ENCODE peak calls at places on chromosomes 5 and 9, in nine cellular contexts. O is psoas muscle, C is AG09309, D is cerebellar cortex, W is heart right ventricle, S is adrenal gland, J is GDM1, G is Right ventricle myocardium superior, P is Calu3. L is an unnamed sample.

GRCh38 chr9:109469646-109470358 is 28.3 kb downstream of the PTPN3 start:
- DNase-seq in O (peak), C (peak), D (peak), W (peak), S (peak), J (peak), G (peak), P (peak), L (peak)

GRCh38 chr5:77301447-77301878 is 91.0 kb downstream of the PDE8B start:
- DNase-seq in O (no peak), C (peak), D (no peak), W (no peak), S (no peak), J (no peak), G (no peak), P (no peak), L (no peak)

GRCh38 chr5:139091439-139092156 is 106.6 kb downstream of the SIL1 start:
- DNase-seq in O (no peak), C (no peak), D (peak), W (peak), S (no peak), J (peak), G (no peak), P (no peak), L (no peak)

GRCh38 chr5:96868603-96869371 is 7.5 kb upstream of the ERAP2 start:
- DNase-seq in O (no peak), C (peak), D (peak), W (peak), S (no peak), J (peak), G (no peak), P (peak), L (no peak)

GRCh38 chr9:88745281-88746001 is 210.5 kb downstream of the NXNL2 start:
- DNase-seq in O (no peak), C (peak), D (no peak), W (no peak), S (no peak), J (no peak), G (no peak), P (no peak), L (no peak)

GRCh38 chr5:19193631-19194030 is 794.4 kb downstream of the CDH18 start:
- DNase-seq in O (no peak), C (no peak), D (no peak), W (no peak), S (no peak), J (no peak), G (no peak), P (no peak), L (no peak)

GRCh38 chr5:35230043-35230611 is at the start of gene PRLR:
- DNase-seq in O (peak), C (no peak), D (peak), W (peak), S (peak), J (no peak), G (peak), P (peak), L (peak)

GRCh38 chr5:144017631-144018030 is 152.8 kb downstream of the YIPF5 start:
- DNase-seq in O (no peak), C (no peak), D (no peak), W (no peak), S (no peak), J (no peak), G (no peak), P (no peak), L (no peak)

GRCh38 chr5:142472306-142472951 is 147.6 kb upstream of the SPRY4 start:
- DNase-seq in O (no peak), C (peak), D (no peak), W (no peak), S (no peak), J (no peak), G (no peak), P (peak), L (peak)

GRCh38 chr9:135083831-135084230 is 3.6 kb upstream of the OLFM1 start:
- DNase-seq in O (no peak), C (no peak), D (no peak), W (no peak), S (no peak), J (no peak), G (no peak), P (no peak), L (no peak)

GRCh38 chr5:68015933-68016332 is 199.6 kb upstream of the PIK3R1 start:
- DNase-seq in O (no peak), C (no peak), D (no peak), W (no peak), S (no peak), J (no peak), G (no peak), P (no peak), L (no peak)

GRCh38 chr5:111667128-111667756 is 89.8 kb downstream of the NREP start:
- DNase-seq in O (no peak), C (no peak), D (no peak), W (no peak), S (no peak), J (no peak), G (no peak), P (no peak), L (no peak)

GRCh38 chr9:95077766-95078382 is 239.6 kb downstream of the FANCC start:
- DNase-seq in O (no peak), C (no peak), D (no peak), W (no peak), S (no peak), J (no peak), G (peak), P (no peak), L (no peak)

GRCh38 chr5:96507128-96507527 is 74.1 kb upstream of the PCSK1 start:
- DNase-seq in O (no peak), C (no peak), D (no peak), W (no peak), S (no peak), J (no peak), G (no peak), P (no peak), L (no peak)

GRCh38 chr9:2489838-2490314 is 131.7 kb upstream of the VLDLR start:
- DNase-seq in O (no peak), C (peak), D (no peak), W (peak), S (no peak), J (no peak), G (no peak), P (no peak), L (no peak)

GRCh38 chr5:21199087-21199486 is 1211.1 kb upstream of the CDH18 start:
- DNase-seq in O (no peak), C (no peak), D (no peak), W (no peak), S (no peak), J (no peak), G (no peak), P (no peak), L (no peak)

GRCh38 chr9:95947118-95947517 is 71.6 kb downstream of the ERCC6L2 start:
- DNase-seq in O (no peak), C (no peak), D (no peak), W (no peak), S (no peak), J (no peak), G (no peak), P (peak), L (no peak)

GRCh38 chr9:32709871-32710270 is 73.5 kb upstream of the TMEM215 start:
- DNase-seq in O (no peak), C (no peak), D (no peak), W (no peak), S (no peak), J (no peak), G (no peak), P (no peak), L (no peak)

GRCh38 chr5:58318468-58318867 is 141.4 kb downstream of the PLK2 start:
- DNase-seq in O (no peak), C (peak), D (no peak), W (no peak), S (no peak), J (no peak), G (no peak), P (no peak), L (no peak)

GRCh38 chr5:2017540-2018389 is 135.0 kb upstream of the IRX4 start:
- DNase-seq in O (no peak), C (no peak), D (peak), W (no peak), S (no peak), J (no peak), G (no peak), P (no peak), L (no peak)

GRCh38 chr9:116208417-116209232 is 55.0 kb downstream of the PAPPA start:
- DNase-seq in O (no peak), C (peak), D (no peak), W (no peak), S (no peak), J (no peak), G (no peak), P (no peak), L (no peak)

GRCh38 chr5:170945275-170945674 is 83.5 kb downstream of the RANBP17 start:
- DNase-seq in O (no peak), C (no peak), D (no peak), W (no peak), S (no peak), J (no peak), G (no peak), P (no peak), L (no peak)

GRCh38 chr9:91677354-91677753 is 253.7 kb upstream of the NFIL3 start:
- DNase-seq in O (no peak), C (peak), D (no peak), W (no peak), S (no peak), J (no peak), G (no peak), P (no peak), L (no peak)

GRCh38 chr9:121662359-121662758 is 10.9 kb downstream of the DAB2IP start:
- DNase-seq in O (no peak), C (no peak), D (no peak), W (no peak), S (no peak), J (no peak), G (no peak), P (no peak), L (no peak)

GRCh38 chr5:53063791-53064190 is 45.8 kb downstream of the MOCS2 start:
- DNase-seq in O (no peak), C (no peak), D (no peak), W (no peak), S (no peak), J (no peak), G (no peak), P (no peak), L (no peak)

GRCh38 chr5:134547579-134547978 is 22.1 kb downstream of the JADE2 start:
- DNase-seq in O (peak), C (no peak), D (no peak), W (no peak), S (peak), J (no peak), G (no peak), P (no peak), L (no peak)

GRCh38 chr5:329758-330149 is 8.2 kb downstream of the AHRR start:
- DNase-seq in O (no peak), C (no peak), D (no peak), W (no peak), S (no peak), J (no peak), G (no peak), P (no peak), L (no peak)

GRCh38 chr5:151028717-151029116 is 8.3 kb downstream of the GPX3 start:
- DNase-seq in O (peak), C (no peak), D (no peak), W (no peak), S (no peak), J (no peak), G (no peak), P (no peak), L (no peak)